ENCODE peak calls at places on chromosomes 5 and 9, in seven cellular contexts. One of them, this sample, is unnamed.

GRCh38 chr5:28165116-28165515 is 1126.7 kb upstream of the CDH9 start:
- DNase-seq in HCT116: no peak
- DNase-seq in hepatocyte: peak; percentile 8
- DNase-seq in SK-N-SH: no peak
- DNase-seq in MM.1S: no peak
- DNase-seq in GM23338: no peak
- DNase-seq in neural progenitor cell: no peak
- DNase-seq in this sample: peak; percentile 42

GRCh38 chr9:79577969-79578723 is 6.4 kb downstream of the TLE4 start:
- DNase-seq in GM23338: no peak
- DNase-seq in neural progenitor cell: no peak
- DNase-seq in hepatocyte: no peak
- DNase-seq in HCT116: no peak
- DNase-seq in MM.1S: no peak
- DNase-seq in SK-N-SH: peak; percentile 60
- DNase-seq in this sample: no peak

GRCh38 chr9:93667006-93667405 is 90.6 kb downstream of the PHF2 start:
- DNase-seq in neural progenitor cell: no peak
- DNase-seq in GM23338: no peak
- DNase-seq in HCT116: no peak
- DNase-seq in SK-N-SH: no peak
- DNase-seq in MM.1S: no peak
- DNase-seq in hepatocyte: no peak
- DNase-seq in this sample: no peak

GRCh38 chr9:93422987-93423386 is 28.5 kb upstream of the FAM120A start:
- DNase-seq in MM.1S: no peak
- DNase-seq in HCT116: no peak
- DNase-seq in neural progenitor cell: no peak
- DNase-seq in SK-N-SH: no peak
- DNase-seq in GM23338: no peak
- DNase-seq in hepatocyte: no peak
- DNase-seq in this sample: no peak

GRCh38 chr9:133583586-133583985 is 25.6 kb downstream of the FAM163B start:
- DNase-seq in GM23338: no peak
- DNase-seq in hepatocyte: no peak
- DNase-seq in SK-N-SH: no peak
- DNase-seq in MM.1S: no peak
- DNase-seq in HCT116: no peak
- DNase-seq in neural progenitor cell: no peak
- DNase-seq in this sample: no peak

GRCh38 chr5:101943784-101944183 is 352.3 kb downstream of the SLCO4C1 start:
- DNase-seq in neural progenitor cell: no peak
- DNase-seq in MM.1S: no peak
- DNase-seq in hepatocyte: no peak
- DNase-seq in SK-N-SH: no peak
- DNase-seq in HCT116: no peak
- DNase-seq in GM23338: no peak
- DNase-seq in this sample: peak; percentile 38

GRCh38 chr5:114363837-114364236 is 2.0 kb downstream of the KCNN2 start:
- DNase-seq in MM.1S: no peak
- DNase-seq in HCT116: no peak
- DNase-seq in neural progenitor cell: peak; percentile 29
- DNase-seq in GM23338: peak; percentile 49
- DNase-seq in SK-N-SH: no peak
- DNase-seq in hepatocyte: no peak
- DNase-seq in this sample: no peak

GRCh38 chr5:14364096-14364495 is 217.5 kb upstream of the OTULINL start:
- DNase-seq in neural progenitor cell: no peak
- DNase-seq in HCT116: no peak
- DNase-seq in hepatocyte: no peak
- DNase-seq in SK-N-SH: peak; percentile 41
- DNase-seq in MM.1S: peak; percentile 16
- DNase-seq in GM23338: no peak
- DNase-seq in this sample: peak; percentile 53

GRCh38 chr5:128378636-128379035 is 159.4 kb downstream of the FBN2 start:
- DNase-seq in GM23338: no peak
- DNase-seq in SK-N-SH: no peak
- DNase-seq in HCT116: no peak
- DNase-seq in MM.1S: no peak
- DNase-seq in neural progenitor cell: no peak
- DNase-seq in hepatocyte: no peak
- DNase-seq in this sample: no peak

GRCh38 chr9:89603629-89604462 is 966 bp upstream of the GADD45G start:
- DNase-seq in SK-N-SH: peak; percentile 82
- DNase-seq in hepatocyte: peak; percentile 93
- DNase-seq in MM.1S: peak; percentile 68
- DNase-seq in GM23338: peak; percentile 98
- DNase-seq in HCT116: no peak
- DNase-seq in neural progenitor cell: peak; percentile 92
- DNase-seq in this sample: no peak

GRCh38 chr5:116746668-116747067 is 172.0 kb upstream of the SEMA6A start:
- DNase-seq in MM.1S: no peak
- DNase-seq in neural progenitor cell: no peak
- DNase-seq in hepatocyte: no peak
- DNase-seq in HCT116: no peak
- DNase-seq in GM23338: no peak
- DNase-seq in SK-N-SH: no peak
- DNase-seq in this sample: no peak

GRCh38 chr5:52657231-52657645 is 130.5 kb upstream of the ITGA1 start:
- DNase-seq in GM23338: peak; percentile 77
- DNase-seq in neural progenitor cell: peak; percentile 60
- DNase-seq in SK-N-SH: peak; percentile 12
- DNase-seq in hepatocyte: peak; percentile 69
- DNase-seq in MM.1S: peak; percentile 69
- DNase-seq in HCT116: peak; percentile 42
- DNase-seq in this sample: peak; percentile 63

GRCh38 chr5:129361441-129362025 is 98.6 kb upstream of the ADAMTS19 start:
- DNase-seq in GM23338: peak; percentile 72
- DNase-seq in SK-N-SH: no peak
- DNase-seq in neural progenitor cell: peak; percentile 26
- DNase-seq in MM.1S: peak; percentile 49
- DNase-seq in HCT116: peak; percentile 15
- DNase-seq in hepatocyte: peak; percentile 44
- DNase-seq in this sample: peak; percentile 53

GRCh38 chr5:172150514-172151425 is 37.3 kb downstream of the STK10 start:
- DNase-seq in HCT116: no peak
- DNase-seq in GM23338: no peak
- DNase-seq in hepatocyte: no peak
- DNase-seq in neural progenitor cell: no peak
- DNase-seq in MM.1S: no peak
- DNase-seq in SK-N-SH: no peak
- DNase-seq in this sample: no peak

GRCh38 chr5:109939109-109939682 is 249.5 kb downstream of the MAN2A1 start:
- DNase-seq in MM.1S: no peak
- DNase-seq in hepatocyte: no peak
- DNase-seq in SK-N-SH: no peak
- DNase-seq in HCT116: no peak
- DNase-seq in neural progenitor cell: no peak
- DNase-seq in GM23338: no peak
- DNase-seq in this sample: peak; percentile 77

GRCh38 chr5:65480306-65480865 is 1.3 kb downstream of the ADAMTS6 start:
- DNase-seq in hepatocyte: peak; percentile 75
- DNase-seq in MM.1S: peak; percentile 41
- DNase-seq in GM23338: peak; percentile 39
- DNase-seq in HCT116: no peak
- DNase-seq in neural progenitor cell: peak; percentile 28
- DNase-seq in SK-N-SH: peak; percentile 34
- DNase-seq in this sample: peak; percentile 43

GRCh38 chr5:92956886-92957285 is 624.1 kb downstream of the NR2F1-AS1 start:
- DNase-seq in neural progenitor cell: no peak
- DNase-seq in HCT116: no peak
- DNase-seq in MM.1S: no peak
- DNase-seq in hepatocyte: no peak
- DNase-seq in GM23338: no peak
- DNase-seq in SK-N-SH: no peak
- DNase-seq in this sample: no peak

GRCh38 chr5:133952729-133953567 is 15.5 kb downstream of the C5orf15 start:
- DNase-seq in HCT116: no peak
- DNase-seq in GM23338: no peak
- DNase-seq in neural progenitor cell: no peak
- DNase-seq in SK-N-SH: no peak
- DNase-seq in hepatocyte: no peak
- DNase-seq in MM.1S: no peak
- DNase-seq in this sample: no peak

GRCh38 chr9:136013116-136013515 is 51.9 kb upstream of the UBAC1 start:
- DNase-seq in GM23338: no peak
- DNase-seq in SK-N-SH: no peak
- DNase-seq in MM.1S: no peak
- DNase-seq in HCT116: no peak
- DNase-seq in neural progenitor cell: no peak
- DNase-seq in hepatocyte: no peak
- DNase-seq in this sample: no peak

GRCh38 chr5:87828545-87829213 is 415.9 kb upstream of the CCNH start:
- DNase-seq in SK-N-SH: no peak
- DNase-seq in neural progenitor cell: no peak
- DNase-seq in MM.1S: no peak
- DNase-seq in HCT116: no peak
- DNase-seq in GM23338: no peak
- DNase-seq in hepatocyte: no peak
- DNase-seq in this sample: no peak

GRCh38 chr9:121059998-121060636 is 10.0 kb upstream of the C5 start:
- DNase-seq in SK-N-SH: peak; percentile 47
- DNase-seq in MM.1S: peak; percentile 71
- DNase-seq in hepatocyte: peak; percentile 87
- DNase-seq in HCT116: peak; percentile 64
- DNase-seq in neural progenitor cell: peak; percentile 87
- DNase-seq in GM23338: peak; percentile 93
- DNase-seq in this sample: peak; percentile 81

DNA sequence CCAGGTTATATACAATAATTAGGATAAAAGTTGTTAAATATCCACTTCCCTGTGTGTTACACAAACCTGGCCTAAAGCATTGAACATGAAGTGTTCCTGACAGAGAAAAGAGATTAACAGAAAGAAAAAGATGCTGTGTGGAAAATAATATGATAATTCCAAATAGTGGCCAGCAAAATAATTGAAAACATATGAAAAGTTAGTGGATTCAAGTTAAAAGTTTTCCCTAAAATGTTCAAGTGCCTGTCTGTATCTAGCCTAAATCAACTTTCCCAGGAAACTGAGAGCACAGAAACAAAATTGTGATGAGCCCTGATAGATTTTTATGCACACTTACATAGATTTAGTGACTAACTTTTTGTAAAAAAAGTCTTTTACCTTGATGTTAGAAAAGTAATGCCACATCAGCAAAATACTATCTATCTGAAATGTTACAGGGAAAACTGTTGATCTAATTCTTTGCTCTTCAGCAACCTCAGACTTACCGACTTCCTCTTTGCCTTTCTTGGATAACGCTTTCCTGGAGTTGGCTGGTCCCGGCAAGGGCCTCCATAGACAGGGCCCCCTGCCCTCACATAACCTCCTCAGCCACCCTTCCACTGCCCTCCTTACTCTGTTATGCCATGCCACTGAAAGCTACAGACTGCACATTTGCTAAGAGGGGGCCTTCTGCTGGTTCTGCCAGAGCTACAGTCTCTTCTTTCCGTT is 44.3 kb downstream of the ZNF474 start:
- DNase-seq in HCT116: no peak
- DNase-seq in GM23338: no peak
- DNase-seq in neural progenitor cell: no peak
- DNase-seq in hepatocyte: no peak
- DNase-seq in MM.1S: no peak
- DNase-seq in SK-N-SH: no peak
- DNase-seq in this sample: no peak
- TF ChIP-seq CTCF in HCT116: no peak
- TF ChIP-seq CTCF in GM23338: no peak
- TF ChIP-seq CTCF in neural progenitor cell: no peak
- TF ChIP-seq CTCF in hepatocyte: no peak
- TF ChIP-seq CTCF in MM.1S: no peak
- TF ChIP-seq CTCF in SK-N-SH: no peak
- TF ChIP-seq CTCF in this sample: no peak

GRCh38 chr9:3989915-3990314 is 310.0 kb downstream of the GLIS3 start:
- DNase-seq in GM23338: no peak
- DNase-seq in HCT116: no peak
- DNase-seq in neural progenitor cell: no peak
- DNase-seq in SK-N-SH: no peak
- DNase-seq in MM.1S: no peak
- DNase-seq in hepatocyte: no peak
- DNase-seq in this sample: no peak
- TF ChIP-seq EZH2phosphoT487 in GM23338: no peak
- TF ChIP-seq EZH2phosphoT487 in HCT116: no peak
- TF ChIP-seq EZH2phosphoT487 in neural progenitor cell: no peak
- TF ChIP-seq EZH2phosphoT487 in SK-N-SH: no peak
- TF ChIP-seq EZH2phosphoT487 in MM.1S: no peak
- TF ChIP-seq EZH2phosphoT487 in hepatocyte: no peak
- TF ChIP-seq EZH2phosphoT487 in this sample: no peak

DNA sequence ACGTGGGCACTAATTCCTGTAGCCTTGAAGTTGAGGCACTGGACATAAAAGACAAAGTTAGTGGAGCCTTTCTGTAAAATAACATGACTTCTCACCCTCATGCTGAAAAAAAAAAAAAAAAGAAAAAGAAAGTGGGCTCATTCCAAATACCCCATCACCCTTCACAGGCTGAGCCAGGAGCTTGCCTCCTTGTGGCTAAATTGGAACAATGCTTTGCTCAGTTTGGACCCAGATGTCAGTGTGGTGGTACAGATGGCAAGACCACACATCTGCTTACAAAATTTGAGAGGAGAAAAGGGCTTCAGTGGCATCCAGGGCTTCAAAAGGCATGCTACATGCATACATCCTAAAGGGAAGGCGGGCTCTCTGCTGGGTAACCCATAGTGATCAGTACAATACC is 342.8 kb downstream of the EBF1 start:
- DNase-seq in GM23338: peak; percentile 53
- DNase-seq in HCT116: no peak
- DNase-seq in hepatocyte: no peak
- DNase-seq in MM.1S: no peak
- DNase-seq in SK-N-SH: no peak
- DNase-seq in neural progenitor cell: peak; percentile 40
- DNase-seq in this sample: no peak
- H3K4me1 ChIP-seq in GM23338: peaks cover 5% of the 10 kb centered on the region
- H3K4me1 ChIP-seq in HCT116: no peaks in the 10 kb centered on the region
- H3K4me1 ChIP-seq in hepatocyte: no peaks in the 10 kb centered on the region
- H3K4me1 ChIP-seq in MM.1S: no peaks in the 10 kb centered on the region
- H3K4me1 ChIP-seq in SK-N-SH: no peaks in the 10 kb centered on the region
- H3K4me1 ChIP-seq in neural progenitor cell: peaks cover 4% of the 10 kb centered on the region
- H3K4me1 ChIP-seq in this sample: peaks cover 25% of the 10 kb centered on the region

DNA sequence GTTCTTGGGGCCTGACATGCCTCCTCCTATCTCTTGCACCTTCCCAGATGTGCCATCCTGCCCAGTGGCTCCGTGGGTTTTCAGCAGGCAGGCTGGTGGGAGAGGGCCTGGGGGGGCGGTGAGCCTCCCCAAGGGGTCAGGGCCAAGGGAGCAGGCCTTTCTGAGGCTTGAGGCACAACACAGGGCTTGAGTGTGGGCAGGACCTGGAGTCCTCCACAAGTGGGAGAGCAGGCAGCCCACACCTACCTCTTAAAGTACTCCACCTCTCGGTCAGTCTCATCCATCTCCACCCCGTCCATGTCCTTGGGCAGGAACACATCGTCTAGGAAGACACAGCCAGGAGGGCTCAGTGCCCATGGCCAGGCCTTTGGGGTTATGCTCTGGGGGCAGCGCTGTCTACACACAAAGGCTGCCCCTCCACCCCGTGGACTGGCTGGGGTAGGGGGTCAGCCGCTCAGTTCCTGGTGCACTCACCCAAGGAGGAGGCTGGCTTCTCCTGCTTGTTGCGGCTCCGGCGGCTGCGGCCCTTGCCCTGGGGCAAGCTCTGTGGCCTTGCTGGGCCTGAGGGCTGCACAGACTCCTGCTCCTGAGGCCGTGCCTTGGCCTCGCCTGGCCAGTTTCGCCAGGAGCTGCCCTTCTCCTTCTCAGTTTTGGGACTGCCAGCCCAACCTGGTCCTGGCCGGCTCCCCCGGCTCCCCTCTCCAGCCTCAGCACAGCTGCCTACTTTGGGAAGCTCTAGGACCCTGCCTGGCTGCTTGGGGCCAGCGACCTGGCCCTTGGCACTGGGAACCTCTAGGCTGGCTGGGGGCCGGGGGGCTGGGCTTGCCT is 7.2 kb upstream of the DDX41 start:
- DNase-seq in neural progenitor cell: no peak
- DNase-seq in hepatocyte: no peak
- DNase-seq in SK-N-SH: no peak
- DNase-seq in MM.1S: no peak
- DNase-seq in GM23338: no peak
- DNase-seq in HCT116: no peak
- DNase-seq in this sample: no peak
- TF ChIP-seq CTCF in neural progenitor cell: no peak
- TF ChIP-seq CTCF in hepatocyte: no peak
- TF ChIP-seq CTCF in SK-N-SH: no peak
- TF ChIP-seq CTCF in MM.1S: no peak
- TF ChIP-seq CTCF in GM23338: no peak
- TF ChIP-seq CTCF in HCT116: no peak
- TF ChIP-seq CTCF in this sample: no peak